ENCODE peak calls at places on chromosomes 16 and 17, in six cellular contexts. J is ovary, M is K562, R is brain microvascular endothelial cell, N is pancreas, C is neuronal stem cell. Z is an unnamed sample.

GRCh38 chr17:8468109-8468508 is 32.4 kb downstream of the NDEL1 start:
- DNase-seq in N (no peak), C (no peak), R (no peak), M (no peak), J (no peak), Z (no peak)

GRCh38 chr16:3121843-3122467 is 9.6 kb downstream of the ZNF205 start:
- DNase-seq in M (no peak), N (no peak), J (no peak), C (no peak), R (no peak), Z (no peak)

GRCh38 chr17:27609606-27610303 is 21.2 kb upstream of the LGALS9 start:
- DNase-seq in M (no peak), C (no peak), J (peak; percentile 44), N (no peak), R (no peak), Z (peak; percentile 2)

GRCh38 chr16:57639172-57639571 is 10.7 kb downstream of the ADGRG1 start:
- DNase-seq in M (no peak), J (peak; percentile 35), N (peak; percentile 71), C (peak; percentile 89), R (no peak), Z (no peak)

GRCh38 chr16:4972938-4973587 is 14.9 kb downstream of the SEC14L5 start:
- DNase-seq in R (no peak), N (no peak), J (no peak), M (no peak), C (no peak), Z (no peak)

GRCh38 chr17:77454560-77455095 is 313.9 kb downstream of the SEC14L1 start:
- DNase-seq in R (no peak), M (no peak), J (no peak), C (no peak), N (no peak), Z (no peak)

GRCh38 chr17:40340880-40341807 is 23.4 kb downstream of the GJD3 start:
- DNase-seq in M (peak; percentile 85), J (peak; percentile 87), R (peak; percentile 84), C (peak; percentile 71), N (peak; percentile 77), Z (no peak)

GRCh38 chr17:83124871-83125514 is 45.6 kb downstream of the METRNL start:
- DNase-seq in C (no peak), R (no peak), M (no peak), J (peak; percentile 4), N (no peak), Z (no peak)

GRCh38 chr16:15536813-15537212 is 102.4 kb downstream of the BMERB1 start:
- DNase-seq in R (no peak), N (no peak), J (no peak), M (no peak), C (no peak), Z (no peak)

GRCh38 chr17:65627892-65628622 is 66.6 kb upstream of the AXIN2 start:
- DNase-seq in R (peak; percentile 95), M (no peak), C (no peak), J (peak; percentile 44), N (peak; percentile 36), Z (no peak)

GRCh38 chr17:43530303-43531081 is 15.6 kb downstream of the ETV4 start:
- DNase-seq in C (peak; percentile 80), M (peak; percentile 72), J (peak; percentile 89), R (peak; percentile 74), N (peak; percentile 88), Z (peak; percentile 99)

GRCh38 chr17:12665263-12666210 is at the start of gene MYOCD:
- DNase-seq in C (peak; percentile 87), M (no peak), R (peak; percentile 50), N (no peak), J (peak; percentile 64), Z (peak; percentile 73)

GRCh38 chr17:59504821-59505220 is 60.6 kb upstream of the DHX40 start:
- DNase-seq in M (no peak), R (no peak), C (no peak), J (no peak), N (no peak), Z (no peak)

GRCh38 chr16:15990902-15991301 is 41.5 kb downstream of the ABCC1 start:
- DNase-seq in C (no peak), J (no peak), N (no peak), M (peak; percentile 76), R (no peak), Z (no peak)

GRCh38 chr17:41645371-41646063 is 21.1 kb upstream of the KRT17 start:
- DNase-seq in C (no peak), J (no peak), N (no peak), M (peak; percentile 81), R (peak; percentile 57), Z (no peak)

GRCh38 chr16:68147438-68147837 is 62.3 kb downstream of the NFATC3 start:
- DNase-seq in M (no peak), N (no peak), R (no peak), J (no peak), C (no peak), Z (no peak)

GRCh38 chr17:79036181-79036580 is 12.2 kb downstream of the C1QTNF1 start:
- DNase-seq in N (no peak), R (no peak), J (no peak), C (no peak), M (no peak), Z (no peak)

GRCh38 chr16:66081967-66082366 is 284.5 kb upstream of the CDH5 start:
- DNase-seq in M (no peak), J (no peak), N (no peak), C (no peak), R (peak; percentile 24), Z (peak; percentile 66)

GRCh38 chr17:16491131-16491702 is 776 bp downstream of the LRRC75A start:
- DNase-seq in M (no peak), R (no peak), N (no peak), J (no peak), C (no peak), Z (no peak)

GRCh38 chr17:16491703-16492612 is at the start of gene LRRC75A:
- DNase-seq in J (peak; percentile 73), M (peak; percentile 79), N (peak; percentile 45), C (peak; percentile 76), R (no peak), Z (no peak)

GRCh38 chr17:16495561-16495960 is 3.6 kb upstream of the LRRC75A start:
- DNase-seq in M (no peak), N (no peak), R (no peak), C (no peak), J (no peak), Z (no peak)

GRCh38 chr17:16493470-16494048 is 1.6 kb upstream of the LRRC75A start:
- DNase-seq in R (no peak), N (no peak), C (no peak), J (no peak), M (no peak), Z (no peak)

DNA sequence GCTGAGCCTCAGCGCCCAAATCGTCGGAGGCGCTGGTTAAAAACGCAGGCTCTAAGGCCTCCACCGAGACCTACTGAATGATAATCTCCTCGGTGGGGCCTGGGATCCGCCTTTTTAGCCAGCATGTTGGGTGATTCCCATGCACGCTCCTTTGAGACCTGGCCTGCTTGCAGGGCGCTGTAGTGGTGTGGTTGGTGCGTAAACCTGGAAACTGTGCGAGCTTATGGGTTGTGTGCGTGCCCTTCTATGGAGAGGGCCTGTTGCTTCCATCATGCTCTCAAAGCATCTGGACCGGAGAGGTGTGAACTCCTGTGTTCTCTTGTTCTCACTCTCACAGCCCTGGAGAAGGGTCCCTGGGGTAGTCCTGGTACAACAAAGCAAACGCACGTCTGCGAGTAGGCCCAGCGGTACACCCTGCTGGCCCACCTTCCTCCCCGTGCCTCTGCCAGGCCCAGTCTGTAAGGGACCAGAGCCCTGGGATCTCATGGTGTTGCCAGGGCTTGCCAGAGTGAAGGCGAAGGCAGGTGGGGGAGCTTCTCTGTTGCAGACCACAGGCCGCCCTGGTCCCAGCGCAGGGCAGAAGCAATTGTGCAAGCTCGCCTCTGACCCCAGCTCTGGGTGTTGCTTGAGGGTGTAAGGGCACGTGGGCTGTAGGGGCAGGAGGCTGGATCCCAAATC is 759 bp upstream of the LRRC75A start:
- DNase-seq in N (no peak), R (no peak), J (no peak), C (no peak), M (no peak), Z (no peak)
- H3K4me3 ChIP-seq in N (peak overlapping the region; percentile 59), R (peak overlapping the region; percentile 35), J (peak overlapping the region; percentile 58), C (peak overlapping the region; percentile 73), M (peak overlapping the region; percentile 19), Z (peak overlapping the region; percentile 11)

GRCh38 chr17:7207120-7208001 is 12.3 kb downstream of the DLG4 start:
- DNase-seq in R (no peak), M (no peak), J (peak; percentile 73), C (no peak), N (peak; percentile 12), Z (no peak)

GRCh38 chr17:7208754-7209460 is 10.7 kb downstream of the DLG4 start:
- DNase-seq in N (peak; percentile 8), C (no peak), M (no peak), J (peak; percentile 31), R (no peak), Z (no peak)

GRCh38 chr17:7211512-7212277 is 7.9 kb downstream of the DLG4 start:
- DNase-seq in R (no peak), M (no peak), N (peak; percentile 13), C (no peak), J (no peak), Z (no peak)

GRCh38 chr17:7204828-7205461 is 14.7 kb downstream of the DLG4 start:
- DNase-seq in M (peak; percentile 96), N (peak; percentile 78), J (peak; percentile 95), C (peak; percentile 96), R (peak; percentile 79), Z (peak; percentile 89)

DNA sequence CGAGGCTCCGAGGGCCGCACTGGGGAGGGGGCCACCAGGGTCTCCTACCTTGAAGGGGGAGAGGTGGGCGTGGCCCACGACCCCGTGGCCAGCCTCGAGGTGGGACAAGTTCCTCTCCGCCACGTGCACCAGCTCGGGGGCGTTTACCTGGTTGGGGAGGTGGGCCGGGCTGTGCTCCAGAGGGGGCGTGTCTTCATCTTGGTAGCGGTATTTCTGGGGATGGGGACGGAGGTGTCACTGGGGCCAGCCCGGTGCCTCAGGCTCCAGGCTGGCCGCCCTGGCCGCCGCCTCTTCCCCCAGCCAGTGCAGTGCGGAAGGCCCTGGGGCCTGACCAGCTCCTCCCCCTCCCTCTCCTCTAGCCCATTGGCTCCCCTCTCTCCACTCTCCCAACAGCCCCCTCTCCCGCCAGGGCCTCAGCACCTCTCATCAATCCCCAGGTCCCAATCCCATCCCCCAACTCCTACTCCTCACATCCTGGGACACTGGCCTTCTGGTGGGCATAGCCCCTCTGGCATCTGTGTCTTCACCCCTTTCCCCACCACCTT is 11.5 kb downstream of the DLG4 start:
- DNase-seq in N (peak; percentile 19), C (no peak), R (no peak), J (peak; percentile 65), M (no peak), Z (no peak)
- H3K27ac ChIP-seq in N (no peak overlapping the region), C (peak overlapping the region; percentile 44), R (no peak overlapping the region), J (no peak overlapping the region), M (no peak overlapping the region), Z (no peak overlapping the region)

GRCh38 chr16:85718682-85719081 is 29.9 kb upstream of the GINS2 start:
- DNase-seq in R (no peak), J (no peak), N (peak; percentile 26), C (no peak), M (peak; percentile 73), Z (no peak)
- H3K4me3 ChIP-seq in R (no peak overlapping the region), J (no peak overlapping the region), N (no peak overlapping the region), C (no peak overlapping the region), M (no peak overlapping the region), Z (no peak overlapping the region)

GRCh38 chr16:29900102-29900887 is at the start of gene ASPHD1:
- DNase-seq in R (peak; percentile 76), M (peak; percentile 91), C (peak; percentile 61), N (peak; percentile 84), J (peak; percentile 87), Z (no peak)
- H3K27ac ChIP-seq in R (peak within 1 kb of the TSS; percentile 65), M (no peak within 1 kb of the TSS), C (no peak within 1 kb of the TSS), N (peak within 1 kb of the TSS; percentile 82), J (no peak within 1 kb of the TSS), Z (no peak within 1 kb of the TSS)

Z was measured in iPS DF 6.9.